ENCODE peak calls at places on chromosome 20, in six cellular contexts. One of them, this sample, is unnamed.

GRCh38 chr20:63858393-63859165 is 2.7 kb upstream of the ABHD16B start:
- DNase-seq in A549: no peak
- DNase-seq in K562: peak
- DNase-seq in endothelial cell of umbilical vein: peak
- DNase-seq in GM12878: no peak
- DNase-seq in HepG2: peak
- DNase-seq in this sample: peak

GRCh38 chr20:6034134-6034969 is 19.5 kb downstream of the LRRN4 start:
- DNase-seq in A549: no peak
- DNase-seq in K562: peak
- DNase-seq in endothelial cell of umbilical vein: peak
- DNase-seq in GM12878: no peak
- DNase-seq in HepG2: no peak
- DNase-seq in this sample: no peak

GRCh38 chr20:39289316-39289715 is 327.2 kb downstream of the DHX35 start:
- DNase-seq in A549: peak
- DNase-seq in K562: peak
- DNase-seq in endothelial cell of umbilical vein: no peak
- DNase-seq in GM12878: no peak
- DNase-seq in HepG2: no peak
- DNase-seq in this sample: peak

GRCh38 chr20:62120990-62121775 is 1.1 kb upstream of the LSM14B start:
- DNase-seq in A549: peak
- DNase-seq in K562: peak
- DNase-seq in endothelial cell of umbilical vein: no peak
- DNase-seq in GM12878: no peak
- DNase-seq in HepG2: no peak
- DNase-seq in this sample: no peak

GRCh38 chr20:57831992-57832585 is 122.3 kb upstream of the PMEPA1 start:
- DNase-seq in A549: no peak
- DNase-seq in K562: no peak
- DNase-seq in endothelial cell of umbilical vein: no peak
- DNase-seq in GM12878: no peak
- DNase-seq in HepG2: no peak
- DNase-seq in this sample: no peak

GRCh38 chr20:11924923-11925322 is 7.2 kb downstream of the BTBD3 start:
- DNase-seq in A549: no peak
- DNase-seq in K562: no peak
- DNase-seq in endothelial cell of umbilical vein: no peak
- DNase-seq in GM12878: no peak
- DNase-seq in HepG2: no peak
- DNase-seq in this sample: no peak

GRCh38 chr20:4673371-4674001 is 48.2 kb upstream of the PRND start:
- DNase-seq in A549: no peak
- DNase-seq in K562: peak
- DNase-seq in endothelial cell of umbilical vein: no peak
- DNase-seq in GM12878: no peak
- DNase-seq in HepG2: no peak
- DNase-seq in this sample: no peak

GRCh38 chr20:61115627-61116026 is 136.4 kb upstream of the CDH4 start:
- DNase-seq in A549: peak
- DNase-seq in K562: no peak
- DNase-seq in endothelial cell of umbilical vein: no peak
- DNase-seq in GM12878: no peak
- DNase-seq in HepG2: no peak
- DNase-seq in this sample: no peak

GRCh38 chr20:25090492-25091429 is 8.8 kb upstream of the VSX1 start:
- DNase-seq in A549: no peak
- DNase-seq in K562: no peak
- DNase-seq in endothelial cell of umbilical vein: no peak
- DNase-seq in GM12878: peak
- DNase-seq in HepG2: no peak
- DNase-seq in this sample: no peak

GRCh38 chr20:38604873-38605303 is 3.3 kb downstream of the ARHGAP40 start:
- DNase-seq in A549: peak
- DNase-seq in K562: no peak
- DNase-seq in endothelial cell of umbilical vein: peak
- DNase-seq in GM12878: no peak
- DNase-seq in HepG2: peak
- DNase-seq in this sample: no peak

GRCh38 chr20:61376541-61377231 is 124.6 kb downstream of the CDH4 start:
- DNase-seq in A549: no peak
- DNase-seq in K562: no peak
- DNase-seq in endothelial cell of umbilical vein: no peak
- DNase-seq in GM12878: no peak
- DNase-seq in HepG2: no peak
- DNase-seq in this sample: no peak

GRCh38 chr20:51380401-51381385 is 161.8 kb downstream of the NFATC2 start:
- DNase-seq in A549: no peak
- DNase-seq in K562: peak
- DNase-seq in endothelial cell of umbilical vein: no peak
- DNase-seq in GM12878: no peak
- DNase-seq in HepG2: no peak
- DNase-seq in this sample: no peak

GRCh38 chr20:20452254-20452676 is 84.4 kb downstream of the INSM1 start:
- DNase-seq in A549: no peak
- DNase-seq in K562: no peak
- DNase-seq in endothelial cell of umbilical vein: peak
- DNase-seq in GM12878: peak
- DNase-seq in HepG2: no peak
- DNase-seq in this sample: peak

GRCh38 chr20:51387125-51387865 is 155.2 kb downstream of the NFATC2 start:
- DNase-seq in A549: no peak
- DNase-seq in K562: no peak
- DNase-seq in endothelial cell of umbilical vein: peak
- DNase-seq in GM12878: no peak
- DNase-seq in HepG2: no peak
- DNase-seq in this sample: no peak

GRCh38 chr20:35192071-35192872 is 20.4 kb downstream of the PROCR start:
- DNase-seq in A549: no peak
- DNase-seq in K562: peak
- DNase-seq in endothelial cell of umbilical vein: peak
- DNase-seq in GM12878: no peak
- DNase-seq in HepG2: no peak
- DNase-seq in this sample: no peak

GRCh38 chr20:31548823-31549512 is 34.7 kb downstream of the HM13 start:
- DNase-seq in A549: no peak
- DNase-seq in K562: no peak
- DNase-seq in endothelial cell of umbilical vein: no peak
- DNase-seq in GM12878: no peak
- DNase-seq in HepG2: no peak
- DNase-seq in this sample: no peak

GRCh38 chr20:63743210-63743970 is 3.8 kb downstream of the SLC2A4RG start:
- DNase-seq in A549: no peak
- DNase-seq in K562: no peak
- DNase-seq in endothelial cell of umbilical vein: no peak
- DNase-seq in GM12878: no peak
- DNase-seq in HepG2: no peak
- DNase-seq in this sample: no peak

GRCh38 chr20:50347568-50347981 is 156.9 kb downstream of the CEBPB start:
- DNase-seq in A549: no peak
- DNase-seq in K562: no peak
- DNase-seq in endothelial cell of umbilical vein: no peak
- DNase-seq in GM12878: no peak
- DNase-seq in HepG2: no peak
- DNase-seq in this sample: no peak

GRCh38 chr20:50345712-50346371 is 155.2 kb downstream of the CEBPB start:
- DNase-seq in A549: no peak
- DNase-seq in K562: no peak
- DNase-seq in endothelial cell of umbilical vein: no peak
- DNase-seq in GM12878: no peak
- DNase-seq in HepG2: no peak
- DNase-seq in this sample: no peak

GRCh38 chr20:50350510-50351249 is 159.5 kb upstream of the PTPN1 start:
- DNase-seq in A549: no peak
- DNase-seq in K562: no peak
- DNase-seq in endothelial cell of umbilical vein: no peak
- DNase-seq in GM12878: no peak
- DNase-seq in HepG2: no peak
- DNase-seq in this sample: no peak

GRCh38 chr20:50346372-50347347 is 156.0 kb downstream of the CEBPB start:
- DNase-seq in A549: peak
- DNase-seq in K562: no peak
- DNase-seq in endothelial cell of umbilical vein: peak
- DNase-seq in GM12878: no peak
- DNase-seq in HepG2: no peak
- DNase-seq in this sample: no peak

DNA sequence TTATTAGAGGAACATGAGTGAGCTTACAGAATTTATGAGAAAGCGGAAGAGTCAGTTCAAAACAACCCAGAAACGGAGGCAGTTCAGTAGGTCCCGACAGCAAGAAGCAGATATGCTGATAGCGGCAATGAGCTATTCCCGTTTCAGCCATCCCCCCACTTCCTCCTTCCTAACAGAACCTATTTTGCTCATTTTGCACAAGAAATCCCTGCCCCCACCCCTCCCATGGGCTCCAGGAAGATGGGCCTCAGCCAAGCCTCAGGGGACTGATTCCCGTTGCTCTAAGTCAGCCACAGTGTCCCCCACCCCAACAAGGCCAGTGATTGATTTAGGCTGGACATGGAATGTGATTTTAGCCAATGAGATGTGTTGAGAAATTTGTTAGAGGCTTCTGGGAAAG is 157.5 kb downstream of the CEBPB start:
- DNase-seq in A549: no peak
- DNase-seq in K562: peak
- DNase-seq in endothelial cell of umbilical vein: no peak
- DNase-seq in GM12878: no peak
- DNase-seq in HepG2: no peak
- DNase-seq in this sample: peak
- TF ChIP-seq MAX in A549: no peak
- TF ChIP-seq MAX in K562: no peak
- TF ChIP-seq MAX in endothelial cell of umbilical vein: no peak
- TF ChIP-seq MAX in GM12878: no peak
- TF ChIP-seq MAX in HepG2: no peak
- TF ChIP-seq MAX in this sample: no peak

GRCh38 chr20:46356195-46357029 is 48.1 kb upstream of the CDH22 start:
- DNase-seq in A549: no peak
- DNase-seq in K562: no peak
- DNase-seq in endothelial cell of umbilical vein: no peak
- DNase-seq in GM12878: no peak
- DNase-seq in HepG2: no peak
- DNase-seq in this sample: no peak

GRCh38 chr20:46353506-46354206 is 45.4 kb upstream of the CDH22 start:
- DNase-seq in A549: no peak
- DNase-seq in K562: no peak
- DNase-seq in endothelial cell of umbilical vein: no peak
- DNase-seq in GM12878: no peak
- DNase-seq in HepG2: peak
- DNase-seq in this sample: no peak

GRCh38 chr20:46355778-46356177 is 47.5 kb upstream of the CDH22 start:
- DNase-seq in A549: no peak
- DNase-seq in K562: peak
- DNase-seq in endothelial cell of umbilical vein: no peak
- DNase-seq in GM12878: no peak
- DNase-seq in HepG2: no peak
- DNase-seq in this sample: no peak

GRCh38 chr20:46354207-46354555 is 45.9 kb upstream of the CDH22 start:
- DNase-seq in A549: no peak
- DNase-seq in K562: no peak
- DNase-seq in endothelial cell of umbilical vein: no peak
- DNase-seq in GM12878: no peak
- DNase-seq in HepG2: no peak
- DNase-seq in this sample: no peak

DNA sequence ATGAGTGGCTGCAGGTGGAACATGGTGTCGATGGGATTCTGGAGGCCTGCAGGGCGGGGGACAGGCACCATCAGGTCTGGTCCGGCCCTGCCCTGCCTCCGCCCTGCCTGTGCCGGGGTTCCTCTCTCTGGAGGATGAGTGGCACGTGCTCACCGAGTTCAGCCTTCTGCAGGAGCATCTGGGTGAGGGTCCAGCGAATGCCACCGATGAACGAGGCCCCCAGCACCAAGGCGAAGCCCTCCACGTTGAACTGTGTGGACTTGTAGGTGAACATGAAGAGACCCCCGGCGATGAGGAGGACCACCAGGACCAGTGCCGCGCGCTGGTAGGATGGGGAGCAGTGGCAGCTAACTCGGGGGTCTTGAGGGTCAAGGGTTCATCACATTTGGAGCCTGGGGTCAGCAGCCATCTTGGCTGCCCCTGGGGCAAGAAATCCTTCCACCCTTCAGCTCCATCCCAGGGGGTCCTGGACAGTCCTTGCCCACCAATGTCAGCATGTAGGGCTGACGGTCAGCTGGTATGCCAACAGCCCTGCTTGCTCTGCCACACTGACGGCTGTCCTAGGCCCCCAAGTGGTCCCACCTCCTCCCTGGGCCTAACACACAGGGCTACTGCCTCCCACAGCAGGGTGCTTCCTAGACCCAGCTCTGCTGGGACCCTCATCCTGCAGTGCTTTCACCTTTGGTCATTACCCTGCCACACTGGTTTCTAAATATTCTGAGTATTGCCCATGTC is 46.8 kb upstream of the CDH22 start:
- DNase-seq in A549: no peak
- DNase-seq in K562: no peak
- DNase-seq in endothelial cell of umbilical vein: no peak
- DNase-seq in GM12878: no peak
- DNase-seq in HepG2: no peak
- DNase-seq in this sample: no peak
- TF ChIP-seq POLR2A in A549: no peak
- TF ChIP-seq POLR2A in K562: no peak
- TF ChIP-seq POLR2A in endothelial cell of umbilical vein: no peak
- TF ChIP-seq POLR2A in GM12878: no peak
- TF ChIP-seq POLR2A in HepG2: peak
- TF ChIP-seq POLR2A in this sample: no peak

GRCh38 chr20:46402236-46402886 is 4.1 kb downstream of the ELMO2 start:
- DNase-seq in A549: no peak
- DNase-seq in K562: no peak
- DNase-seq in endothelial cell of umbilical vein: no peak
- DNase-seq in GM12878: no peak
- DNase-seq in HepG2: no peak
- DNase-seq in this sample: no peak
- TF ChIP-seq MYC in A549: no peak
- TF ChIP-seq MYC in K562: no peak
- TF ChIP-seq MYC in endothelial cell of umbilical vein: no peak
- TF ChIP-seq MYC in GM12878: no peak
- TF ChIP-seq MYC in HepG2: no peak
- TF ChIP-seq MYC in this sample: no peak

GRCh38 chr20:23293689-23294088 is 56.9 kb upstream of the NXT1 start:
- DNase-seq in A549: no peak
- DNase-seq in K562: no peak
- DNase-seq in endothelial cell of umbilical vein: peak
- DNase-seq in GM12878: no peak
- DNase-seq in HepG2: no peak
- DNase-seq in this sample: no peak

GRCh38 chr20:23294166-23294565 is 56.4 kb upstream of the NXT1 start:
- DNase-seq in A549: no peak
- DNase-seq in K562: no peak
- DNase-seq in endothelial cell of umbilical vein: no peak
- DNase-seq in GM12878: no peak
- DNase-seq in HepG2: no peak
- DNase-seq in this sample: no peak

GRCh38 chr20:23290761-23291574 is 59.6 kb upstream of the NXT1 start:
- DNase-seq in A549: no peak
- DNase-seq in K562: no peak
- DNase-seq in endothelial cell of umbilical vein: no peak
- DNase-seq in GM12878: no peak
- DNase-seq in HepG2: no peak
- DNase-seq in this sample: no peak

GRCh38 chr20:23289724-23290395 is 60.7 kb upstream of the NXT1 start:
- DNase-seq in A549: no peak
- DNase-seq in K562: no peak
- DNase-seq in endothelial cell of umbilical vein: no peak
- DNase-seq in GM12878: no peak
- DNase-seq in HepG2: no peak
- DNase-seq in this sample: no peak

GRCh38 chr20:23291575-23292240 is 58.9 kb upstream of the NXT1 start:
- DNase-seq in A549: no peak
- DNase-seq in K562: no peak
- DNase-seq in endothelial cell of umbilical vein: no peak
- DNase-seq in GM12878: no peak
- DNase-seq in HepG2: no peak
- DNase-seq in this sample: no peak
- TF ChIP-seq MAX in A549: no peak
- TF ChIP-seq MAX in K562: no peak
- TF ChIP-seq MAX in endothelial cell of umbilical vein: no peak
- TF ChIP-seq MAX in GM12878: no peak
- TF ChIP-seq MAX in HepG2: no peak
- TF ChIP-seq MAX in this sample: no peak